ENCODE peak calls at places on chromosomes 2 and 18, in six cellular contexts. One of them, this sample, is unnamed.

GRCh38 chr2:54430649-54431048 is 25.5 kb upstream of the SPTBN1 start:
- ATAC-seq in heart right ventricle: peak
- ATAC-seq in right cardiac atrium: peak
- ATAC-seq in activated CD8-positive, alpha-beta T cell treated with anti-CD3 and anti-CD28 coated beads, Interleukin-2, amount 10 ng/mL, durations not matched to agents 7 days and 5 days: no peak
- ATAC-seq in sciatic nerve: peak
- ATAC-seq in upper lobe of left lung: no peak
- ATAC-seq in this sample: no peak

GRCh38 chr2:85213404-85213803 is 80.2 kb downstream of the TCF7L1 start:
- ATAC-seq in sciatic nerve: no peak
- ATAC-seq in right cardiac atrium: no peak
- ATAC-seq in upper lobe of left lung: no peak
- ATAC-seq in activated CD8-positive, alpha-beta T cell treated with anti-CD3 and anti-CD28 coated beads, Interleukin-2, amount 10 ng/mL, durations not matched to agents 7 days and 5 days: no peak
- ATAC-seq in heart right ventricle: no peak
- ATAC-seq in this sample: no peak

GRCh38 chr2:170715932-170716777 is 1.0 kb downstream of the SP5 start:
- ATAC-seq in sciatic nerve: no peak
- ATAC-seq in upper lobe of left lung: peak
- ATAC-seq in right cardiac atrium: no peak
- ATAC-seq in heart right ventricle: peak
- ATAC-seq in activated CD8-positive, alpha-beta T cell treated with anti-CD3 and anti-CD28 coated beads, Interleukin-2, amount 10 ng/mL, durations not matched to agents 7 days and 5 days: peak
- ATAC-seq in this sample: no peak

GRCh38 chr2:242075683-242076082 is 206.2 kb downstream of the RTP5 start:
- ATAC-seq in activated CD8-positive, alpha-beta T cell treated with anti-CD3 and anti-CD28 coated beads, Interleukin-2, amount 10 ng/mL, durations not matched to agents 7 days and 5 days: no peak
- ATAC-seq in heart right ventricle: no peak
- ATAC-seq in right cardiac atrium: no peak
- ATAC-seq in sciatic nerve: no peak
- ATAC-seq in upper lobe of left lung: no peak
- ATAC-seq in this sample: no peak

GRCh38 chr2:236899945-236900640 is 185.6 kb upstream of the COPS8 start:
- ATAC-seq in activated CD8-positive, alpha-beta T cell treated with anti-CD3 and anti-CD28 coated beads, Interleukin-2, amount 10 ng/mL, durations not matched to agents 7 days and 5 days: no peak
- ATAC-seq in sciatic nerve: no peak
- ATAC-seq in heart right ventricle: no peak
- ATAC-seq in right cardiac atrium: no peak
- ATAC-seq in upper lobe of left lung: no peak
- ATAC-seq in this sample: peak

GRCh38 chr2:121591199-121591598 is 58.1 kb downstream of the CLASP1 start:
- ATAC-seq in heart right ventricle: no peak
- ATAC-seq in sciatic nerve: no peak
- ATAC-seq in activated CD8-positive, alpha-beta T cell treated with anti-CD3 and anti-CD28 coated beads, Interleukin-2, amount 10 ng/mL, durations not matched to agents 7 days and 5 days: no peak
- ATAC-seq in upper lobe of left lung: no peak
- ATAC-seq in right cardiac atrium: no peak
- ATAC-seq in this sample: no peak

GRCh38 chr2:232636788-232637420 is 3.5 kb downstream of the EFHD1 start:
- ATAC-seq in sciatic nerve: no peak
- ATAC-seq in upper lobe of left lung: no peak
- ATAC-seq in activated CD8-positive, alpha-beta T cell treated with anti-CD3 and anti-CD28 coated beads, Interleukin-2, amount 10 ng/mL, durations not matched to agents 7 days and 5 days: no peak
- ATAC-seq in heart right ventricle: no peak
- ATAC-seq in right cardiac atrium: no peak
- ATAC-seq in this sample: no peak

GRCh38 chr18:51480562-51481261 is 283.2 kb upstream of the MEX3C start:
- ATAC-seq in heart right ventricle: peak
- ATAC-seq in activated CD8-positive, alpha-beta T cell treated with anti-CD3 and anti-CD28 coated beads, Interleukin-2, amount 10 ng/mL, durations not matched to agents 7 days and 5 days: no peak
- ATAC-seq in sciatic nerve: no peak
- ATAC-seq in right cardiac atrium: peak
- ATAC-seq in upper lobe of left lung: no peak
- ATAC-seq in this sample: no peak

GRCh38 chr2:85678384-85678783 is 10.4 kb upstream of the SFTPB start:
- ATAC-seq in heart right ventricle: peak
- ATAC-seq in sciatic nerve: no peak
- ATAC-seq in upper lobe of left lung: peak
- ATAC-seq in right cardiac atrium: no peak
- ATAC-seq in activated CD8-positive, alpha-beta T cell treated with anti-CD3 and anti-CD28 coated beads, Interleukin-2, amount 10 ng/mL, durations not matched to agents 7 days and 5 days: no peak
- ATAC-seq in this sample: no peak

GRCh38 chr2:120905824-120906571 is 170.3 kb downstream of the GLI2 start:
- ATAC-seq in activated CD8-positive, alpha-beta T cell treated with anti-CD3 and anti-CD28 coated beads, Interleukin-2, amount 10 ng/mL, durations not matched to agents 7 days and 5 days: no peak
- ATAC-seq in right cardiac atrium: no peak
- ATAC-seq in sciatic nerve: no peak
- ATAC-seq in upper lobe of left lung: no peak
- ATAC-seq in heart right ventricle: peak
- ATAC-seq in this sample: no peak

GRCh38 chr2:120559401-120559800 is 176.3 kb upstream of the GLI2 start:
- ATAC-seq in heart right ventricle: no peak
- ATAC-seq in right cardiac atrium: no peak
- ATAC-seq in sciatic nerve: no peak
- ATAC-seq in activated CD8-positive, alpha-beta T cell treated with anti-CD3 and anti-CD28 coated beads, Interleukin-2, amount 10 ng/mL, durations not matched to agents 7 days and 5 days: no peak
- ATAC-seq in upper lobe of left lung: peak
- ATAC-seq in this sample: no peak

GRCh38 chr2:26000561-26001211 is 18.4 kb upstream of the KIF3C start:
- ATAC-seq in right cardiac atrium: peak
- ATAC-seq in upper lobe of left lung: peak
- ATAC-seq in heart right ventricle: peak
- ATAC-seq in activated CD8-positive, alpha-beta T cell treated with anti-CD3 and anti-CD28 coated beads, Interleukin-2, amount 10 ng/mL, durations not matched to agents 7 days and 5 days: no peak
- ATAC-seq in sciatic nerve: no peak
- ATAC-seq in this sample: no peak

GRCh38 chr2:167506395-167506794 is 618.1 kb downstream of the XIRP2 start:
- ATAC-seq in upper lobe of left lung: no peak
- ATAC-seq in right cardiac atrium: no peak
- ATAC-seq in sciatic nerve: no peak
- ATAC-seq in heart right ventricle: no peak
- ATAC-seq in activated CD8-positive, alpha-beta T cell treated with anti-CD3 and anti-CD28 coated beads, Interleukin-2, amount 10 ng/mL, durations not matched to agents 7 days and 5 days: no peak
- ATAC-seq in this sample: no peak

GRCh38 chr2:200373196-200373595 is 66.7 kb downstream of the SPATS2L start:
- ATAC-seq in sciatic nerve: no peak
- ATAC-seq in heart right ventricle: no peak
- ATAC-seq in right cardiac atrium: no peak
- ATAC-seq in activated CD8-positive, alpha-beta T cell treated with anti-CD3 and anti-CD28 coated beads, Interleukin-2, amount 10 ng/mL, durations not matched to agents 7 days and 5 days: no peak
- ATAC-seq in upper lobe of left lung: no peak
- ATAC-seq in this sample: no peak

GRCh38 chr2:30098271-30099005 is 48.4 kb upstream of the YPEL5 start:
- ATAC-seq in upper lobe of left lung: no peak
- ATAC-seq in right cardiac atrium: no peak
- ATAC-seq in sciatic nerve: no peak
- ATAC-seq in heart right ventricle: no peak
- ATAC-seq in activated CD8-positive, alpha-beta T cell treated with anti-CD3 and anti-CD28 coated beads, Interleukin-2, amount 10 ng/mL, durations not matched to agents 7 days and 5 days: no peak
- ATAC-seq in this sample: no peak

GRCh38 chr2:218659988-218660358 is 490 bp downstream of the BCS1L start:
- ATAC-seq in upper lobe of left lung: no peak
- ATAC-seq in heart right ventricle: no peak
- ATAC-seq in activated CD8-positive, alpha-beta T cell treated with anti-CD3 and anti-CD28 coated beads, Interleukin-2, amount 10 ng/mL, durations not matched to agents 7 days and 5 days: no peak
- ATAC-seq in sciatic nerve: no peak
- ATAC-seq in right cardiac atrium: no peak
- ATAC-seq in this sample: no peak